ENCODE peak calls at places on chromosomes 3 and 15, in ten cellular contexts. O, J, D, A, W, X, Y, H, I and B are unnamed samples.

GRCh38 chr3:42608586-42608985 is 8.1 kb downstream of the NKTR start:
- DNase-seq in O (peak), J (no peak), D (no peak), A (no peak), W (no peak), X (no peak), Y (no peak), H (no peak), I (no peak), B (no peak)

GRCh38 chr15:28110416-28110975 is 11.4 kb upstream of the OCA2 start:
- DNase-seq in O (no peak), J (no peak), D (no peak), A (no peak), W (no peak), X (no peak), Y (no peak), H (no peak), I (peak), B (no peak)

GRCh38 chr15:42274693-42274971 is 1.4 kb upstream of the TMEM87A start:
- DNase-seq in O (no peak), J (no peak), D (no peak), A (peak), W (no peak), X (no peak), Y (no peak), H (no peak), I (no peak), B (peak)

GRCh38 chr3:127588675-127589577 is 1.6 kb downstream of the TPRA1 start:
- DNase-seq in O (peak), J (no peak), D (no peak), A (no peak), W (no peak), X (peak), Y (no peak), H (no peak), I (no peak), B (no peak)

GRCh38 chr3:126911162-126912026 is 71.5 kb upstream of the PLXNA1 start:
- DNase-seq in O (peak), J (no peak), D (peak), A (no peak), W (peak), X (peak), Y (peak), H (peak), I (no peak), B (no peak)

GRCh38 chr3:18134386-18135082 is 290.6 kb downstream of the SATB1 start:
- DNase-seq in O (peak), J (no peak), D (no peak), A (no peak), W (no peak), X (peak), Y (no peak), H (no peak), I (no peak), B (no peak)

GRCh38 chr3:157999246-157999645 is 107.0 kb downstream of the SHOX2 start:
- DNase-seq in O (no peak), J (no peak), D (no peak), A (no peak), W (no peak), X (no peak), Y (no peak), H (no peak), I (no peak), B (no peak)

GRCh38 chr3:53100818-53101466 is 29.3 kb downstream of the RFT1 start:
- DNase-seq in O (no peak), J (no peak), D (peak), A (no peak), W (no peak), X (no peak), Y (no peak), H (no peak), I (no peak), B (no peak)

GRCh38 chr3:153320585-153321128 is 158.6 kb downstream of the RAP2B start:
- DNase-seq in O (no peak), J (no peak), D (no peak), A (no peak), W (no peak), X (no peak), Y (no peak), H (no peak), I (no peak), B (no peak)

GRCh38 chr3:16289144-16289889 is 24.3 kb downstream of the OXNAD1 start:
- DNase-seq in O (no peak), J (no peak), D (no peak), A (no peak), W (peak), X (no peak), Y (no peak), H (no peak), I (no peak), B (no peak)

GRCh38 chr3:124700880-124701684 is 29.2 kb upstream of the UMPS start:
- DNase-seq in O (peak), J (peak), D (no peak), A (no peak), W (no peak), X (no peak), Y (no peak), H (no peak), I (peak), B (peak)

GRCh38 chr3:182212479-182213076 is 500.9 kb downstream of the SOX2 start:
- DNase-seq in O (peak), J (peak), D (no peak), A (no peak), W (peak), X (no peak), Y (no peak), H (peak), I (no peak), B (no peak)

GRCh38 chr15:82680200-82681102 is 29.2 kb downstream of the AP3B2 start:
- DNase-seq in O (no peak), J (peak), D (peak), A (peak), W (peak), X (no peak), Y (peak), H (peak), I (peak), B (peak)

GRCh38 chr15:73752817-73753214 is 335 bp downstream of the INSYN1 start:
- DNase-seq in O (peak), J (peak), D (no peak), A (peak), W (peak), X (no peak), Y (no peak), H (no peak), I (no peak), B (no peak)

GRCh38 chr15:73751896-73752816 is 995 bp downstream of the INSYN1 start:
- DNase-seq in O (no peak), J (peak), D (no peak), A (peak), W (no peak), X (no peak), Y (no peak), H (no peak), I (peak), B (no peak)

GRCh38 chr15:73755481-73755880 is 2.3 kb upstream of the INSYN1 start:
- DNase-seq in O (no peak), J (no peak), D (no peak), A (no peak), W (no peak), X (no peak), Y (no peak), H (no peak), I (no peak), B (no peak)

GRCh38 chr15:73754461-73754860 is 1.3 kb upstream of the INSYN1 start:
- DNase-seq in O (no peak), J (no peak), D (no peak), A (no peak), W (no peak), X (no peak), Y (no peak), H (no peak), I (no peak), B (no peak)

GRCh38 chr15:73753250-73754130 is at the start of gene INSYN1:
- DNase-seq in O (peak), J (peak), D (no peak), A (peak), W (peak), X (no peak), Y (no peak), H (peak), I (peak), B (no peak)
- H3K4me3 ChIP-seq in O (peak), J (peak), D (no peak), A (peak), W (peak), X (peak), Y (no peak), H (peak), I (peak), B (peak)

GRCh38 chr15:78619022-78619950 is 1.5 kb downstream of the CHRNA3 start:
- DNase-seq in O (no peak), J (peak), D (no peak), A (no peak), W (peak), X (no peak), Y (no peak), H (peak), I (peak), B (no peak)

GRCh38 chr15:78621810-78622402 is 1.1 kb upstream of the CHRNA3 start:
- DNase-seq in O (no peak), J (no peak), D (no peak), A (no peak), W (no peak), X (no peak), Y (no peak), H (peak), I (no peak), B (no peak)

GRCh38 chr15:78620021-78620838 is 566 bp downstream of the CHRNA3 start:
- DNase-seq in O (peak), J (peak), D (no peak), A (no peak), W (peak), X (no peak), Y (no peak), H (peak), I (peak), B (no peak)

GRCh38 chr15:78618490-78618934 is 2.3 kb downstream of the CHRNA3 start:
- DNase-seq in O (peak), J (peak), D (peak), A (peak), W (peak), X (peak), Y (peak), H (peak), I (peak), B (peak)

GRCh38 chr15:78620839-78621421 is at the start of gene CHRNA3:
- DNase-seq in O (no peak), J (peak), D (no peak), A (no peak), W (peak), X (no peak), Y (no peak), H (peak), I (peak), B (no peak)
- H3K4me3 ChIP-seq in O (no peak), J (peak), D (no peak), A (peak), W (peak), X (no peak), Y (no peak), H (peak), I (peak), B (peak)

GRCh38 chr15:68894208-68894607 is 36.1 kb upstream of the SPESP1 start:
- DNase-seq in O (no peak), J (peak), D (no peak), A (no peak), W (peak), X (no peak), Y (no peak), H (no peak), I (no peak), B (no peak)

GRCh38 chr15:68885070-68885469 is 45.3 kb upstream of the SPESP1 start:
- DNase-seq in O (peak), J (peak), D (no peak), A (no peak), W (peak), X (peak), Y (no peak), H (no peak), I (no peak), B (no peak)

GRCh38 chr15:68887120-68887519 is 43.2 kb upstream of the SPESP1 start:
- DNase-seq in O (no peak), J (no peak), D (no peak), A (no peak), W (no peak), X (no peak), Y (no peak), H (no peak), I (no peak), B (no peak)

DNA sequence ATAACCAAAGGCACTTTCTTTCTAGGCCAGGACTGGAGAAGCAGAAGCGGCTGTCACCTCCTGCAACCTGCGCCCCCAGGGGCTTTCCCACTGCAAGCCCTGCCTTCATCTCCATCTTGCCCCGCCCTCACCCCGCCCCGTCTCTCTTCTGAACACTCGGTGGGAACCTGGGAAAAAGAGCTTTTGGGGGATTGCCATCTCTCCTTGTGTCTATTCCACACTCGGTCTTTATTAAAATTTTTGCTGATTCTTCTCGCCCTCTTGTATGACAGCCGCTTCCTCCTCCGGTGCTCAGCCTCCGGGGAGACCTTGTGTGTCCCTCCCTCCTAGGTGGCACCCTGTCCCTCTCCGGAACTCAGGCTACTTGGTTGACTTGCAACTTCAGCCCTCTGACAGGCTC is 41.9 kb upstream of the SPESP1 start:
- DNase-seq in O (no peak), J (peak), D (no peak), A (no peak), W (peak), X (no peak), Y (no peak), H (no peak), I (no peak), B (no peak)
- H3K4me3 ChIP-seq in O (no peak), J (peak), D (no peak), A (no peak), W (no peak), X (no peak), Y (no peak), H (no peak), I (no peak), B (no peak)

GRCh38 chr15:68431037-68431791 is 749 bp downstream of the ITGA11 start:
- DNase-seq in O (peak), J (peak), D (no peak), A (peak), W (peak), X (no peak), Y (no peak), H (no peak), I (no peak), B (no peak)

GRCh38 chr15:68428431-68428940 is 3.5 kb downstream of the ITGA11 start:
- DNase-seq in O (no peak), J (no peak), D (no peak), A (no peak), W (no peak), X (no peak), Y (no peak), H (no peak), I (no peak), B (peak)

GRCh38 chr15:68429691-68430470 is 2.1 kb downstream of the ITGA11 start:
- DNase-seq in O (no peak), J (no peak), D (no peak), A (no peak), W (no peak), X (peak), Y (no peak), H (no peak), I (no peak), B (peak)

GRCh38 chr15:68431792-68432401 is at the start of gene ITGA11:
- DNase-seq in O (peak), J (peak), D (no peak), A (peak), W (peak), X (no peak), Y (no peak), H (peak), I (peak), B (no peak)

GRCh38 chr15:68430471-68431036 is 1.4 kb downstream of the ITGA11 start:
- DNase-seq in O (no peak), J (no peak), D (no peak), A (no peak), W (no peak), X (no peak), Y (no peak), H (no peak), I (no peak), B (no peak)
- H3K4me3 ChIP-seq in O (peak), J (peak), D (no peak), A (peak), W (no peak), X (peak), Y (no peak), H (peak), I (no peak), B (peak)

DNA sequence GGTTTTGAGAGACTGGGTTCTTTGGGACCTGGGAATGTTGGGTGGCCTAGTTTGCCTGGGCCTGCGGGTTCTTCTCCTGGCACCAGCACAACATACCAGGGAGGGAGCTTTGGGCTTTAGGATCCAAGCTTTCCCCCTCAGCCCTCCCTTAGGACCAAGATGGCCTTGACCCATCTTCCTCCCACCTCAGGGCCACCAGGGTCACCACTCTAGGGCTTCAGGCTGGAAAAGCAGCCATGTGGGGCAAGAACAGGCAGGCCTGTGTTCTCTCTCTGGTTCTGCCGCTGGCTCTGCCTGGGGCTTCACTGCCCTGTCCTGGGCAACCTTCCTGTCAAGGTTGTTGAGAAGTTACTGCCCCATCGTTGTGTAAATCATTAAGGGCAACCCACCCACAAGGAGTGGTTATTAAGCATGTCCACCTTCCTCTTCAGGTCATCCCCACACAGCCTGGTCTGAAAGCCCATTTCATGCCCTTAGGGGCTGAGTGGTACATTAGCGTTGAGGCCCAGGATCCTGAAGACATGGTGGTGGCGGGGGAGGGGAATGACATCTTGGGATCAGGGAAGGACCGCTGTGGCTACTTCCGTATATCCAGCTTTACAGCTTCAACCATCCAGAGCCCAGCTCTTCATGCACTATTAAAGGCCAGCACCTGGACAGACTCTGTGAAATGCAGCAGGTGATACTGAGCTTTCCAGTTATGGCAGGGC is 652 bp downstream of the DUOX1 start:
- DNase-seq in O (no peak), J (peak), D (no peak), A (no peak), W (no peak), X (no peak), Y (no peak), H (no peak), I (no peak), B (no peak)
- H3K4me3 ChIP-seq in O (no peak), J (peak), D (no peak), A (peak), W (no peak), X (no peak), Y (no peak), H (peak), I (no peak), B (no peak)

GRCh38 chr15:45134682-45135604 is 5.1 kb downstream of the DUOX1 start:
- DNase-seq in O (no peak), J (peak), D (no peak), A (no peak), W (peak), X (no peak), Y (no peak), H (peak), I (no peak), B (no peak)
- H3K4me3 ChIP-seq in O (no peak), J (peak), D (no peak), A (peak), W (no peak), X (no peak), Y (no peak), H (peak), I (no peak), B (peak)

GRCh38 chr3:170419301-170420087 is 826 bp downstream of the CLDN11 start:
- DNase-seq in O (peak), J (peak), D (no peak), A (peak), W (peak), X (no peak), Y (no peak), H (no peak), I (no peak), B (no peak)

GRCh38 chr3:170418422-170419300 is at the start of gene CLDN11:
- DNase-seq in O (peak), J (peak), D (no peak), A (peak), W (peak), X (no peak), Y (no peak), H (no peak), I (peak), B (peak)

GRCh38 chr3:170421758-170422157 is 3.1 kb downstream of the CLDN11 start:
- DNase-seq in O (no peak), J (no peak), D (no peak), A (no peak), W (no peak), X (no peak), Y (no peak), H (no peak), I (no peak), B (no peak)

GRCh38 chr3:170421147-170421641 is 2.5 kb downstream of the CLDN11 start:
- DNase-seq in O (peak), J (no peak), D (no peak), A (peak), W (no peak), X (no peak), Y (no peak), H (no peak), I (no peak), B (no peak)

GRCh38 chr3:170420307-170420821 is 1.7 kb downstream of the CLDN11 start:
- DNase-seq in O (peak), J (peak), D (no peak), A (peak), W (peak), X (no peak), Y (no peak), H (no peak), I (no peak), B (no peak)
- H3K4me3 ChIP-seq in O (peak), J (peak), D (no peak), A (peak), W (peak), X (no peak), Y (no peak), H (peak), I (no peak), B (no peak)